ENCODE peak calls at places on chromosome 7, in four cellular contexts. W is K562, S is SK-N-SH, N is HepG2. X is an unnamed sample.
A peak's percentile ranks its signal among the peaks of the same experiment; 100 is the strongest.

GRCh38 chr7:92691578-92691977 is 101.4 kb upstream of the FAM133B start:
- DNase-seq in W (peak; percentile 43), S (peak; percentile 43), N (peak; percentile 68), X (no peak)

GRCh38 chr7:25636168-25636567 is 407.9 kb upstream of the NPVF start:
- DNase-seq in W (no peak), S (no peak), N (no peak), X (no peak)

GRCh38 chr7:151167197-151167911 is at the start of gene GBX1:
- DNase-seq in W (peak; percentile 29), S (peak; percentile 85), N (no peak), X (peak; percentile 53)

GRCh38 chr7:101198476-101198875 is 2.4 kb downstream of the MOGAT3 start:
- DNase-seq in W (no peak), S (no peak), N (no peak), X (no peak)

GRCh38 chr7:17963281-17963680 is 23.0 kb upstream of the SNX13 start:
- DNase-seq in W (no peak), S (no peak), N (peak; percentile 9), X (no peak)

GRCh38 chr7:157470699-157471098 is 133.9 kb downstream of the DNAJB6 start:
- DNase-seq in W (no peak), S (no peak), N (no peak), X (no peak)

GRCh38 chr7:18337023-18337422 is 158.5 kb upstream of the HDAC9 start:
- DNase-seq in W (no peak), S (no peak), N (no peak), X (no peak)

GRCh38 chr7:46658281-46658680 is 737.2 kb upstream of the IGFBP3 start:
- DNase-seq in W (no peak), S (no peak), N (no peak), X (no peak)

GRCh38 chr7:45188736-45189135 is 31.1 kb downstream of the RAMP3 start:
- DNase-seq in W (no peak), S (no peak), N (no peak), X (no peak)

GRCh38 chr7:11168622-11169170 is 195.0 kb downstream of the PHF14 start:
- DNase-seq in W (no peak), S (no peak), N (no peak), X (no peak)

GRCh38 chr7:119944601-119944972 is 328.4 kb upstream of the KCND2 start:
- DNase-seq in W (peak; percentile 52), S (no peak), N (no peak), X (no peak)

GRCh38 chr7:85681241-85681640 is 494.4 kb upstream of the SEMA3D start:
- DNase-seq in W (no peak), S (no peak), N (no peak), X (no peak)

GRCh38 chr7:42928754-42929153 is 3.2 kb downstream of the PSMA2 start:
- DNase-seq in W (no peak), S (no peak), N (no peak), X (no peak)

GRCh38 chr7:147376152-147376551 is 1214.4 kb upstream of the C7orf33 start:
- DNase-seq in W (no peak), S (no peak), N (no peak), X (no peak)

GRCh38 chr7:50308301-50309129 is 4.0 kb downstream of the IKZF1 start:
- DNase-seq in W (peak; percentile 66), S (no peak), N (no peak), X (no peak)

GRCh38 chr7:111210996-111211395 is 120.1 kb downstream of the LRRN3 start:
- DNase-seq in W (no peak), S (no peak), N (no peak), X (no peak)

GRCh38 chr7:55472928-55473725 is 99.2 kb downstream of the VOPP1 start:
- DNase-seq in W (no peak), S (peak; percentile 12), N (no peak), X (no peak)

GRCh38 chr7:128839751-128840177 is 9.6 kb downstream of the FLNC start:
- DNase-seq in W (no peak), S (no peak), N (no peak), X (no peak)

GRCh38 chr7:83796760-83797159 is 147.8 kb upstream of the SEMA3E start:
- DNase-seq in W (no peak), S (no peak), N (no peak), X (no peak)

GRCh38 chr7:83793558-83793957 is 144.6 kb upstream of the SEMA3E start:
- DNase-seq in W (no peak), S (no peak), N (no peak), X (no peak)

GRCh38 chr7:83791737-83792136 is 142.8 kb upstream of the SEMA3E start:
- DNase-seq in W (no peak), S (no peak), N (no peak), X (no peak)

GRCh38 chr7:83798489-83798888 is 149.6 kb upstream of the SEMA3E start:
- DNase-seq in W (no peak), S (no peak), N (no peak), X (no peak)

GRCh38 chr7:83794834-83795233 is 145.9 kb upstream of the SEMA3E start:
- DNase-seq in W (peak; percentile 3), S (no peak), N (no peak), X (no peak)
- TF ChIP-seq FOXJ3 in W (no peak), S (no peak), N (no peak), X (no peak)

DNA sequence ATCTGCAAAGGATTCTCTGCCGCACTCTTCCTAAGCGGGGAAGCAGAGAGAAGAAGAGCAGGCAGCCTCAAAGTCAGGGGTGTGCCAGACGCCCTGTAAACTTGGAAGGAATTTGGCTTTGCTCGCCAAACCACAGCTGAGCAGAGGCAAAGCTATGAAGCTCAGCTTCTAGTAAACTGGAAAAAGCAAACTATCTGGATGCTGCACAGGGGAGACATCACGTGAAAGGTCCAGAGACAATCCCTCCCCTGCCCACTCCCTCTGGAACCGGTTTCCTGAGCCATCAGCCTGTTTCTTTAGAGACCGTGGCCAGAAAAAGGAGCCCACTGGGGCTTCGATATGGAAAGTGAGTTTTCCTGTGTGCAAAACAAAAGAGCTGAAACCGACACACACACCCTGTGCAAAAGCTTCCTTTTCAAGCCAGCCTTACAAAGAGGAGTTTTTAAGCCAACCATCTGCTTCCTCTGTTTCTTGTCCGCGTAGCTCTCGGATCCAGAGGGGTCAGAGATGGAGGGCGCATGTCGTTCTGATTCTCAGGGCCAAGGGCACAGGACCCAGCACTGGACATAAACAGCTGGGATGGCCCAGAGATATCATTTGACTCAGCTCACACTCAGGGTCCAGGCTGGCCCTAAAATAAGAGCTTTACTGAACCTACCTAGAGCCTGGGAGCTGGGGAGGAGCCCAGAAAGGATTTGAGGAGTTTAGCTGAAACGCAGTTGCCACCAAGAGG is 58.2 kb upstream of the DNAAF5 start:
- DNase-seq in W (no peak), S (no peak), N (no peak), X (no peak)
- TF ChIP-seq FOXJ3 in W (no peak), S (no peak), N (no peak), X (no peak)

DNA sequence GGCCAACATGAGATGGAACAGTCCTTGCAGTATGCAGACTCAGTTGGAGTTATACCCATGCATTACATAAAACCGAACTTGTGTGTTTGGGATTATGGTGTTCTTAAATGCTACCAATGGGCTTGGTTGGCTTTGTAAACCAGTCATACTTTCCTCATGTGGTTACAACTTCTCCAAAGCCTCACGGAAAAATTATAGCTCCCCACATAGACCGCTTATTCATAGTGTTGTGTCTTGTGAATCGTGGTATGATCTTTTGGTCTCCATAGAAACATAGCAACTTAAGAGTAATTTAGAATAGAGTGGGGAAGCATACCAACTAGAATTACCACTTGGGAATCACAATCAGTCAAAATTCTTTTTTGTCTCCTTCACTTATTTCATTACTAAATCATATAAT is 112.3 kb upstream of the FZD1 start:
- DNase-seq in W (no peak), S (no peak), N (no peak), X (no peak)
- TF ChIP-seq FOXJ3 in W (no peak), S (no peak), N (no peak), X (no peak)

GRCh38 chr7:33710608-33711007 is 194.7 kb upstream of the BMPER start:
- DNase-seq in W (no peak), S (no peak), N (no peak), X (no peak)
- TF ChIP-seq FOXJ3 in W (no peak), S (no peak), N (no peak), X (no peak)

X was measured in WTC11.